ENCODE peak calls at places on chromosomes 12 and 14, in ten cellular contexts. P is CD8-positive, alpha-beta memory T cell; V is CD8-positive, alpha-beta T cell; W is heart right ventricle; Z is astrocyte; I is ovary; R is aorta; O is PC-3; X is MM.1S; U is fibroblast of lung. B is an unnamed sample. For H3K27me3 and H3K36me3, the result is how much of the 10 kb centered on the place peaks cover.

GRCh38 chr12:122646568-122647220 is 56.5 kb downstream of the HCAR2 start:
- DNase-seq in I (no peak), X (peak), W (no peak), P (peak), U (peak), V (peak), O (peak), R (peak), Z (peak), B (no peak)

GRCh38 chr14:79749051-79749450 is 462.3 kb downstream of the DIO2 start:
- DNase-seq in R (no peak), V (no peak), Z (no peak), P (no peak), W (no peak), U (no peak), X (no peak), I (no peak), O (no peak), B (no peak)

GRCh38 chr14:77219591-77219990 is 38.0 kb downstream of the TMEM63C start:
- DNase-seq in V (no peak), X (no peak), R (no peak), U (no peak), I (no peak), W (peak), P (no peak), O (no peak), Z (no peak), B (no peak)

GRCh38 chr14:100127853-100128455 is 31.5 kb downstream of the DEGS2 start:
- DNase-seq in X (no peak), O (no peak), I (no peak), P (no peak), R (no peak), V (no peak), U (no peak), Z (no peak), W (no peak), B (no peak)

GRCh38 chr12:101906226-101906625 is 28.8 kb downstream of the DRAM1 start:
- DNase-seq in U (no peak), V (no peak), I (no peak), O (no peak), W (no peak), R (no peak), Z (no peak), P (no peak), X (no peak), B (no peak)

GRCh38 chr12:12024958-12025682 is 45.6 kb upstream of the BCL2L14 start:
- DNase-seq in R (no peak), U (no peak), X (peak), P (no peak), V (no peak), Z (no peak), I (no peak), W (no peak), O (no peak), B (no peak)

GRCh38 chr12:63480186-63480585 is 188.1 kb downstream of the DPY19L2 start:
- DNase-seq in O (no peak), X (no peak), W (no peak), P (no peak), V (no peak), Z (no peak), R (no peak), U (peak), I (no peak), B (no peak)

GRCh38 chr12:43835264-43835655 is 621 bp upstream of the TMEM117 start:
- DNase-seq in X (peak), O (no peak), W (no peak), Z (peak), V (no peak), I (no peak), R (no peak), U (peak), P (no peak), B (no peak)

GRCh38 chr12:46065412-46066166 is 75.2 kb upstream of the SCAF11 start:
- DNase-seq in X (no peak), R (no peak), W (no peak), Z (no peak), P (no peak), U (no peak), V (no peak), I (no peak), O (no peak), B (no peak)

GRCh38 chr14:50726372-50727107 is 58.4 kb upstream of the SAV1 start:
- DNase-seq in R (no peak), U (peak), X (no peak), O (peak), I (no peak), Z (peak), P (peak), V (no peak), W (no peak), B (no peak)

GRCh38 chr12:604956-605355 is 58.3 kb downstream of the NINJ2 start:
- DNase-seq in R (no peak), W (no peak), I (no peak), U (no peak), P (no peak), O (no peak), X (no peak), Z (no peak), V (no peak), B (no peak)

GRCh38 chr12:72586456-72586855 is 314.3 kb downstream of the TRHDE start:
- DNase-seq in P (no peak), V (no peak), R (no peak), U (no peak), W (no peak), I (no peak), O (no peak), Z (no peak), X (no peak), B (peak)

GRCh38 chr12:122333142-122334087 is 67.1 kb upstream of the VPS33A start:
- DNase-seq in W (no peak), P (no peak), O (no peak), R (no peak), V (no peak), Z (no peak), X (no peak), I (peak), U (peak), B (no peak)

GRCh38 chr12:89073027-89073398 is 279.3 kb downstream of the DUSP6 start:
- DNase-seq in U (peak), V (no peak), I (no peak), X (no peak), Z (peak), W (no peak), O (peak), P (no peak), R (no peak), B (no peak)

GRCh38 chr12:66279127-66279712 is 23.1 kb upstream of the HELB start:
- DNase-seq in W (no peak), Z (peak), X (no peak), R (no peak), U (peak), P (peak), V (no peak), I (no peak), O (peak), B (peak)

GRCh38 chr12:90090929-90091651 is 382.5 kb upstream of the ATP2B1 start:
- DNase-seq in W (no peak), V (no peak), X (no peak), R (peak), U (peak), Z (peak), O (peak), I (no peak), P (no peak), B (no peak)

GRCh38 chr12:92185052-92185451 is 39.4 kb upstream of the BTG1 start:
- DNase-seq in O (no peak), I (no peak), V (no peak), U (no peak), W (no peak), R (no peak), P (peak), X (peak), Z (no peak), B (no peak)

GRCh38 chr12:104353012-104353981 is 49.8 kb downstream of the EID3 start:
- DNase-seq in Z (no peak), V (no peak), X (no peak), W (no peak), P (no peak), O (no peak), U (no peak), I (no peak), R (no peak), B (no peak)

GRCh38 chr12:108053512-108053911 is 75.6 kb upstream of the WSCD2 start:
- DNase-seq in Z (no peak), X (peak), O (no peak), W (no peak), U (no peak), I (no peak), R (no peak), V (no peak), P (no peak), B (no peak)

GRCh38 chr12:12540261-12541013 is 22.2 kb downstream of the DUSP16 start:
- DNase-seq in I (no peak), R (no peak), X (no peak), Z (no peak), U (no peak), V (no peak), O (no peak), W (no peak), P (no peak), B (no peak)

GRCh38 chr12:2341871-2342270 is 289.1 kb downstream of the CACNA1C start:
- DNase-seq in P (no peak), U (peak), I (no peak), V (no peak), W (no peak), Z (peak), R (no peak), O (peak), X (no peak), B (no peak)

GRCh38 chr14:64715628-64716412 is 11.6 kb downstream of the PLEKHG3 start:
- DNase-seq in X (no peak), O (no peak), V (no peak), W (no peak), I (no peak), Z (no peak), P (no peak), U (no peak), R (peak), B (peak)

DNA sequence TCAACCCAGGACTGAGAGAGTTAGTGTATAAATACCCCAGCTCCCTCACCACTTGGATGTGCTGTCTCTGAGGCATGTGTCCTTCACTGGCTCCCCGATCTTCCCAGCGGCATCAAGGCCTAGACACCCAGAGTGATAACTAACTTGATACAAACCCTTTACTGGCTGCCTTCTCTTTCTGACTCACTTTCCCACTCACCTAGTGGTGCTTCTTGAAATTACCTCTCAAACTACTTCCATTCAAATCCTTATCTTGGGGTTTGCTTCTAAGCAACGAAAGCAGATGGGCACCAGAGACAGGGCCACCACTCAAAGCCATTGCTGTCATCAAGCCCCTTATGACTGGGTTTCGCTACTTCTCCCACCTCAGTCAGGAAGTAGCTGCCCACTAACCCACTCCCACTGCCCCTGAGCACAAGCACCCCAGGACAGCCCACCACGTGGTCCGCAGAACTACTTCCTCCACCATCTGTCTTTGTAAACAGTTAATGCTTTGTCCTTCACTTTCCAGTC is 17.2 kb downstream of the ZFP36L1 start:
- DNase-seq in Z (no peak), V (no peak), R (peak), I (no peak), O (no peak), P (no peak), X (no peak), W (no peak), U (no peak), B (no peak)
- H3K4me3 ChIP-seq in Z (no peak), V (no peak), R (no peak), I (no peak), O (no peak), P (no peak), X (no peak), W (no peak), U (no peak), B (no peak)

GRCh38 chr14:103104389-103104653 is 9.8 kb downstream of the EXOC3L4 start:
- DNase-seq in P (no peak), X (no peak), I (no peak), R (no peak), V (no peak), U (no peak), W (no peak), O (no peak), Z (no peak), B (peak)

GRCh38 chr14:103101964-103102688 is 7.6 kb downstream of the EXOC3L4 start:
- DNase-seq in W (no peak), O (no peak), Z (no peak), I (no peak), X (no peak), P (no peak), R (no peak), V (no peak), U (no peak), B (peak)

GRCh38 chr14:103102689-103103260 is 8.2 kb downstream of the EXOC3L4 start:
- DNase-seq in R (no peak), I (no peak), V (no peak), Z (no peak), W (no peak), P (no peak), X (no peak), O (no peak), U (no peak), B (no peak)

GRCh38 chr14:103104654-103105511 is 10.4 kb downstream of the EXOC3L4 start:
- DNase-seq in V (peak), P (peak), I (peak), O (peak), U (peak), X (peak), W (peak), R (peak), Z (peak), B (peak)

GRCh38 chr14:103103461-103104388 is 9.2 kb downstream of the EXOC3L4 start:
- DNase-seq in Z (no peak), X (no peak), I (no peak), V (no peak), R (peak), U (peak), P (no peak), W (no peak), O (peak), B (peak)
- H3K27me3 ChIP-seq in Z (under half), X (under half), I (under half), V (under half), R (under half), U (under half), P (under half), W (half or more), O (under half), B (under half)

GRCh38 chr12:6843118-6843902 is 2.6 kb downstream of the GNB3 start:
- DNase-seq in P (no peak), Z (no peak), W (no peak), U (no peak), V (no peak), X (no peak), I (no peak), R (peak), O (peak), B (peak)
- H3K36me3 ChIP-seq in P (under half), Z (under half), W (half or more), U (under half), V (under half), X (under half), I (under half), R (under half), O (under half), B (under half)

GRCh38 chr12:53727310-53728041 is at the start of gene CALCOCO1:
- DNase-seq in U (peak), V (peak), O (peak), I (peak), X (peak), R (peak), P (peak), Z (peak), W (peak), B (peak)

GRCh38 chr12:53728206-53728605 is 954 bp upstream of the CALCOCO1 start:
- DNase-seq in W (no peak), U (no peak), X (no peak), I (no peak), V (no peak), Z (no peak), P (no peak), R (no peak), O (no peak), B (no peak)

GRCh38 chr12:53726946-53727309 is 324 bp downstream of the CALCOCO1 start:
- DNase-seq in Z (no peak), W (peak), X (no peak), V (no peak), U (peak), R (no peak), P (no peak), O (peak), I (no peak), B (peak)

GRCh38 chr12:53725824-53726223 is 1.4 kb downstream of the CALCOCO1 start:
- DNase-seq in W (no peak), X (no peak), I (no peak), P (no peak), V (no peak), R (no peak), U (no peak), Z (peak), O (peak), B (no peak)

GRCh38 chr12:53726342-53726741 is 910 bp downstream of the CALCOCO1 start:
- DNase-seq in P (no peak), V (no peak), Z (no peak), U (no peak), R (no peak), X (peak), I (no peak), W (no peak), O (peak), B (no peak)
- H3K4me3 ChIP-seq in P (peak), V (peak), Z (peak), U (peak), R (peak), X (peak), I (peak), W (peak), O (peak), B (no peak)